ENCODE peak calls at places on chromosome 15, in eight cellular contexts. Y is mesothelial cell of epicardium, N is tibial artery, U is astrocyte of the cerebellum, I is GM12865, W is WTC11, S is HFF-Myc, F is colonic mucosa. X is an unnamed sample.

GRCh38 chr15:78841307-78841706 is 30.0 kb upstream of the ADAMTS7 start:
- DNase-seq in Y (no peak), N (no peak), U (no peak), I (no peak), W (no peak), S (no peak), F (no peak), X (no peak)

GRCh38 chr15:90192961-90193786 is 8.0 kb upstream of the SEMA4B start:
- DNase-seq in Y (no peak), N (no peak), U (no peak), I (no peak), W (no peak), S (no peak), F (no peak), X (no peak)

GRCh38 chr15:59678620-59679019 is 10.5 kb downstream of the BNIP2 start:
- DNase-seq in Y (no peak), N (no peak), U (no peak), I (no peak), W (no peak), S (no peak), F (no peak), X (no peak)

GRCh38 chr15:79661411-79661810 is 229.3 kb downstream of the MINAR1 start:
- DNase-seq in Y (no peak), N (no peak), U (no peak), I (no peak), W (no peak), S (no peak), F (no peak), X (no peak)

GRCh38 chr15:49855917-49856637 is 235.2 kb downstream of the DTWD1 start:
- DNase-seq in Y (no peak), N (no peak), U (no peak), I (no peak), W (no peak), S (peak; percentile 82), F (no peak), X (no peak)

GRCh38 chr15:41957021-41957897 is 15.1 kb downstream of the EHD4 start:
- DNase-seq in Y (no peak), N (no peak), U (no peak), I (peak; percentile 86), W (no peak), S (no peak), F (no peak), X (no peak)

GRCh38 chr15:58182460-58183163 is 44.4 kb downstream of the AQP9 start:
- DNase-seq in Y (peak; percentile 32), N (no peak), U (peak; percentile 22), I (peak; percentile 55), W (peak; percentile 71), S (no peak), F (no peak), X (no peak)

GRCh38 chr15:90131848-90132247 is 29.6 kb upstream of the IDH2 start:
- DNase-seq in Y (no peak), N (no peak), U (no peak), I (no peak), W (no peak), S (no peak), F (no peak), X (no peak)

GRCh38 chr15:88467935-88468528 is 524 bp downstream of the MRPS11 start:
- DNase-seq in Y (no peak), N (no peak), U (no peak), I (peak; percentile 43), W (no peak), S (no peak), F (peak; percentile 30), X (no peak)

GRCh38 chr15:75842722-75843617 is at the start of gene UBE2Q2:
- DNase-seq in Y (peak; percentile 49), N (peak; percentile 81), U (no peak), I (peak; percentile 90), W (peak; percentile 84), S (no peak), F (peak; percentile 65), X (peak; percentile 68)

GRCh38 chr15:26665950-26666921 is 106.6 kb downstream of the GABRB3 start:
- DNase-seq in Y (no peak), N (no peak), U (no peak), I (no peak), W (peak; percentile 73), S (no peak), F (no peak), X (no peak)

GRCh38 chr15:89442671-89443307 is 53.6 kb downstream of the RHCG start:
- DNase-seq in Y (no peak), N (no peak), U (no peak), I (peak; percentile 62), W (peak; percentile 94), S (no peak), F (peak; percentile 58), X (peak; percentile 79)

GRCh38 chr15:58329781-58330467 is 101.9 kb upstream of the LIPC start:
- DNase-seq in Y (no peak), N (no peak), U (no peak), I (no peak), W (no peak), S (no peak), F (peak; percentile 29), X (no peak)

GRCh38 chr15:42273900-42274692 is 863 bp upstream of the TMEM87A start:
- DNase-seq in Y (no peak), N (peak; percentile 82), U (no peak), I (peak; percentile 79), W (peak; percentile 24), S (no peak), F (peak; percentile 82), X (no peak)

GRCh38 chr15:68407886-68408500 is 24.0 kb downstream of the ITGA11 start:
- DNase-seq in Y (no peak), N (peak; percentile 59), U (no peak), I (no peak), W (no peak), S (no peak), F (no peak), X (no peak)

GRCh38 chr15:92079047-92079446 is 225.5 kb downstream of the SLCO3A1 start:
- DNase-seq in Y (no peak), N (no peak), U (no peak), I (peak; percentile 54), W (peak; percentile 60), S (no peak), F (no peak), X (no peak)
- TF ChIP-seq CTCF in Y (peak; percentile 48), N (no peak), U (peak; percentile 42), I (peak; percentile 49), W (peak; percentile 57), S (peak; percentile 39), F (peak; percentile 12), X (peak; percentile 7)

DNA sequence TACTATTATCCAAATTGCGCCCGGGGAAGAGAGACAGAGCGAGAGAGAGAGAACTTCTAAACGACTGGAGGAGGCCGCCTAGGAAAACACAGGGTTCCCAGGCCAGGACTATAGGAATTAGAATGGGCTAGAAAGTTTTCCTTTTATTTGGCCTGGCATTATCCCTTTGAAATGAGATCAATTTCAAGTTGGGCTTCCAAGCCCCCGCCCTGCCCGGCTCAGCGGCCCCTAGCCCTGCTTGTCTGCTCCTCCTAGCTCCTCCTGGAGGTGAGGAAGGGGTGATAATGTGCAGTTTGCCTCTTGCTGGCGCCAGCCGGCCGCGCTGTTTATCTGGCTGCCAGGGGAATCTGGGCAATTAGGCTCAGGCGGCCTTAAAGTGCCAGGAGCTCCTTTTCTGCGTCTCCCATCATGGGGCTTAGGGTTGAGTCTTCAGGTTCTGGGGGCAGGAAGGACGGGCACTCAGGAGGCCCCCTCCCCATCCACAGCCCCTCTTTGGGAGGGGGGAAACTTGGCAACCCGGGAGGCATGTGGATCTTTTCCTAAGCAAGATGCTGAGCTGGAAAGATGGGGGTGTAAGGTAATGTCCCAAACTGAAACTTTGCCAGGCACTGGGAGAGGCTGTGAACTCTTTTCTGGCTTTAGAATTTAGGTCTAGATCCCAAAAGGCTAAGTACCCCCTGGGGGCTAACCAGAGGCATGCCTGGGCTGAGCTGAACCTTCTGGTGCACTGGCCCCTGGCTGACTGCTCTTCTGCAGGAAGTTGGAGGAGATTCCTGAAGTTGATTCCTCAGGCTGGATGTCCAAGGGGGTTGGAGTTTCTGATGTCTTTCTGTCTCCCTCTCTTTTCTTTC is 5.5 kb downstream of the SMAD6 start:
- DNase-seq in Y (peak; percentile 35), N (peak; percentile 81), U (no peak), I (no peak), W (peak; percentile 69), S (no peak), F (peak; percentile 46), X (peak; percentile 88)
- TF ChIP-seq CTCF in Y (no peak), N (peak; percentile 12), U (peak; percentile 58), I (no peak), W (no peak), S (peak; percentile 19), F (no peak), X (peak; percentile 45)

GRCh38 chr15:85542895-85543331 is 162.5 kb downstream of the AKAP13 start:
- DNase-seq in Y (no peak), N (no peak), U (no peak), I (peak; percentile 23), W (no peak), S (no peak), F (no peak), X (no peak)

GRCh38 chr15:85542488-85542887 is 162.1 kb downstream of the AKAP13 start:
- DNase-seq in Y (no peak), N (no peak), U (no peak), I (no peak), W (no peak), S (no peak), F (no peak), X (no peak)

GRCh38 chr15:85545185-85545584 is 164.8 kb downstream of the AKAP13 start:
- DNase-seq in Y (no peak), N (no peak), U (no peak), I (no peak), W (no peak), S (no peak), F (no peak), X (no peak)

GRCh38 chr15:85541744-85542143 is 161.3 kb downstream of the AKAP13 start:
- DNase-seq in Y (no peak), N (no peak), U (no peak), I (peak; percentile 57), W (no peak), S (no peak), F (no peak), X (no peak)

DNA sequence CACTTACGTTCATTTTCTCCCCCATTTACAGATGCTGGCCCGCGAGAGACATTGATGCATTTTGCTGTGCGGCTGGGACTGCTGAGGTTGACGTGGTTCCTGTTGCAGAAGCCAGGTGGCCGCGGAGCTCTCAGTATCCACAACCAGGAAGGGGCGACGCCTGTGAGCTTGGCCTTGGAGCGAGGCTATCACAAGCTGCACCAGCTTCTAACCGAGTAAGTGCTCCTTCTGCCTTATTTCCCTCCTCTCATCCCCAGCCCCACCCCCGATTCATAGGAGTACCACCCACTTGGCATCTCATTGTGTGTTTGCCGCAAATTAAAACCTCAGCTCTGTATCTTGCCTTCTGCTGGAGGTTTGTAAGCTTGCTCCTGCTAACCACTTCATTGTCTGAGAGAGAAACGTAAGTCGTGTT is 163.3 kb downstream of the AKAP13 start:
- DNase-seq in Y (no peak), N (peak; percentile 78), U (no peak), I (no peak), W (peak; percentile 52), S (no peak), F (peak; percentile 92), X (no peak)
- TF ChIP-seq CTCF in Y (no peak), N (no peak), U (no peak), I (no peak), W (no peak), S (no peak), F (no peak), X (no peak)

DNA sequence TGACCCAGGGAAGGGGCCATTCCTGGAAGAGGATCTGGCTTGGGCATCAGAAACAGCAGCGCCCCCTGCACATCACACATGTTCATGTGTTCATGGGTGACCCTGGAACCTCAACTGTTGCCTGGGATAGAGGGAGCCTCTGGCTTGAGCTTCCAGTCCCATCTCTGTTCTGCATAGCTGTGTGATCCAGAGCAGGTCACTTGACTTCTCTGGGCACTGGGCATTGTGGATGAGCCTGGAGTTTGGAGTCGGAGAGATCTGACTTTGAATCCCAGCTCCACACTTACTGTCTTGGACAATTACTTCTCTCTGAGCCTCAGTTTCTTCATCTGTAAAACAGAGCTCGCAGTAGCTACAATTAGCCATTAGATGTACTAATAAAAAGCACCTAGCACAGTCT is 15.6 kb downstream of the PAK6 start:
- DNase-seq in Y (no peak), N (no peak), U (no peak), I (no peak), W (no peak), S (no peak), F (no peak), X (no peak)
- TF ChIP-seq CTCF in Y (no peak), N (no peak), U (no peak), I (no peak), W (no peak), S (no peak), F (no peak), X (no peak)

X was measured in D721Med.